ENCODE peak calls at places on chromosome 20, in five cellular contexts. V, Z, X, L and E are unnamed samples.

GRCh38 chr20:46324960-46325703 is 16.8 kb upstream of the CDH22 start:
- DNase-seq in L (peak; percentile 34), Z (no peak), V (peak; percentile 33), X (peak; percentile 15), E (peak; percentile 19)

GRCh38 chr20:3420211-3420707 is 12.8 kb upstream of the DNAAF9 start:
- DNase-seq in Z (peak; percentile 75), V (peak; percentile 82), X (no peak), L (peak; percentile 93), E (peak; percentile 86)

GRCh38 chr20:10985536-10985935 is 311.7 kb upstream of the JAG1 start:
- DNase-seq in Z (no peak), L (peak; percentile 75), X (no peak), V (no peak), E (peak; percentile 71)

GRCh38 chr20:6613280-6613861 is 154.1 kb upstream of the BMP2 start:
- DNase-seq in Z (no peak), V (no peak), L (no peak), X (no peak), E (no peak)

GRCh38 chr20:54698373-54698772 is 223.0 kb downstream of the DOK5 start:
- DNase-seq in L (no peak), X (no peak), Z (no peak), V (no peak), E (no peak)

GRCh38 chr20:63658749-63659187 is 656 bp downstream of the RTEL1 start:
- DNase-seq in X (no peak), V (peak; percentile 25), Z (no peak), L (peak; percentile 45), E (peak; percentile 67)

GRCh38 chr20:62703853-62704228 is 4.8 kb upstream of the NTSR1 start:
- DNase-seq in V (no peak), L (no peak), Z (no peak), X (no peak), E (no peak)

GRCh38 chr20:62181808-62182207 is 1.0 kb upstream of the MTG2 start:
- DNase-seq in V (no peak), X (no peak), Z (no peak), L (no peak), E (no peak)

GRCh38 chr20:3801299-3801698 is 5.2 kb downstream of the CDC25B start:
- DNase-seq in L (no peak), Z (no peak), X (no peak), V (no peak), E (no peak)

GRCh38 chr20:25672659-25673058 is 24.0 kb downstream of the ZNF337 start:
- DNase-seq in L (no peak), V (no peak), X (no peak), Z (no peak), E (no peak)

GRCh38 chr20:32458061-32458836 is 100.1 kb downstream of the ASXL1 start:
- DNase-seq in X (no peak), Z (no peak), V (no peak), L (no peak), E (no peak)

GRCh38 chr20:32457476-32457986 is 99.4 kb downstream of the ASXL1 start:
- DNase-seq in L (peak; percentile 46), X (no peak), V (peak; percentile 85), Z (no peak), E (peak; percentile 74)

GRCh38 chr20:32455171-32455900 is 97.2 kb downstream of the ASXL1 start:
- DNase-seq in L (no peak), V (no peak), X (no peak), Z (no peak), E (no peak)

GRCh38 chr20:32455901-32456701 is 98.0 kb downstream of the ASXL1 start:
- DNase-seq in Z (no peak), X (no peak), V (no peak), L (no peak), E (no peak)

GRCh38 chr20:32456869-32457421 is 98.8 kb downstream of the ASXL1 start:
- DNase-seq in Z (no peak), L (no peak), V (peak; percentile 58), X (peak; percentile 66), E (peak; percentile 72)
- H3K4me3 ChIP-seq in Z (peak overlapping the region; percentile 66), L (peak overlapping the region; percentile 46), V (no peak overlapping the region), X (peak overlapping the region; percentile 24), E (peak overlapping the region; percentile 43)

GRCh38 chr20:911882-912600 is 4.1 kb downstream of the ANGPT4 start:
- DNase-seq in X (peak; percentile 22), Z (no peak), L (no peak), V (no peak), E (no peak)
- TF ChIP-seq CTCF in X (peak; percentile 66), Z (no peak), L (no peak), V (no peak), E (no peak)

DNA sequence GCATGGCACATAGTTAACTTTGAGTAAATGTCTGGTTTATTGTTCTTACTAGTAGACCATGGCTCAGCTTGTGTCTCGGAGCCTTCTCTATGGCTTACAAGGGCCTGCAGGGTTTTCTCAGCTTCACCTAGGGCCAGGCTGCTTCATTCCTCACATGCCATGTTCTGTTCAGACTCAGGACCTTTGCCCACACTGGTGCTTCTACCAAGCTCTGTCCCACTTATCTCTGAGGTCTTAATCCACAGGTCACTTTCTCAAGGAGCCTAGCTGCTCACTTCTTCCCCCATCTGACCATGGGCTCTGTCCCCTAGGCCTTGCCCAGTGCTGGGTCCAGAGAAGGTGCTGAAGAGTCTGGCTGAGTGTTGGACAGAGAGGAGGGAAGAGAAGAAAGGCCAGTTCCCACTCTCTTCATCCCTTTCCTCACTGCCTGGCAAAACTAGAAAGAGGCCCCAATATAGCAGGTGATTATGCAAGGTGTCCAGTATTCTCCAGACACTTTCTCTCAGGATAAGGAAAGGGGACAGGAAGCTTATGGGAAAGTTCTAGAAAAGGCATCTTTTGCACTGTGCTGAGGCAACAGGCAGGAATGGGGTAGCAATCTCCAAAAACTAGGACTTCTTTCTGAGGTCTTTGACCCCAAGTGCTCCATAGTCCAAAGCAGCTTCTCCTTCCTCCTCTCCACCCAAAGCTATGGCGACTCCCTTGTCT is 40.0 kb downstream of the COX4I2 start:
- DNase-seq in Z (no peak), X (no peak), V (no peak), L (no peak), E (no peak)
- H3K4me3 ChIP-seq in Z (no peak overlapping the region), X (no peak overlapping the region), V (no peak overlapping the region), L (no peak overlapping the region), E (no peak overlapping the region)

DNA sequence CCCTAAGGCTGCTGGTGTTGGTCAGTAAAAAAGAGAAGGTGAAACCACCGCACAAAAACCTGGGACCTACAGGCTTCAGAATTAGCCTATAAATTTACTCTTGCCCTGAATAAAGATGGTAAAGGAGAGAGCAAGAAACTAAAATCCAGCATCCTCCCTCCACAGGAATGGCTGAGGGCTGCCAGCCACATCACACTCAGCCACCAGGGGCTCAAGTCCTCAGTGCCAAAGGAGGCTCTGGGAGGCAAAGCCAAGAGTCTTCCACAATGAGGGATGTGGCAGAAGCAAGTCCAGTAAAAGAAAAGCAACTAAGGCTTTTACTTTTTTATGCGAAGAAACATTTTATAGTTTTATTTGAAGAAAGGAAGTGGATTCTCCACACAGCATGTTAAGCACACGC is 219.5 kb upstream of the SSTR4 start:
- DNase-seq in X (no peak), L (no peak), V (no peak), Z (no peak), E (no peak)
- TF ChIP-seq CTCF in X (no peak), L (no peak), V (no peak), Z (no peak), E (no peak)

GRCh38 chr20:56735087-56735642 is 106.1 kb downstream of the TFAP2C start:
- DNase-seq in V (no peak), L (no peak), X (no peak), Z (no peak), E (no peak)
- H3K4me3 ChIP-seq in V (no peak overlapping the region), L (no peak overlapping the region), X (no peak overlapping the region), Z (no peak overlapping the region), E (no peak overlapping the region)

GRCh38 chr20:39433461-39433860 is 471.3 kb downstream of the DHX35 start:
- DNase-seq in V (no peak), Z (no peak), L (peak; percentile 6), X (no peak), E (no peak)

GRCh38 chr20:39424923-39425678 is 463.0 kb downstream of the DHX35 start:
- DNase-seq in Z (no peak), V (no peak), X (no peak), L (peak; percentile 28), E (no peak)

DNA sequence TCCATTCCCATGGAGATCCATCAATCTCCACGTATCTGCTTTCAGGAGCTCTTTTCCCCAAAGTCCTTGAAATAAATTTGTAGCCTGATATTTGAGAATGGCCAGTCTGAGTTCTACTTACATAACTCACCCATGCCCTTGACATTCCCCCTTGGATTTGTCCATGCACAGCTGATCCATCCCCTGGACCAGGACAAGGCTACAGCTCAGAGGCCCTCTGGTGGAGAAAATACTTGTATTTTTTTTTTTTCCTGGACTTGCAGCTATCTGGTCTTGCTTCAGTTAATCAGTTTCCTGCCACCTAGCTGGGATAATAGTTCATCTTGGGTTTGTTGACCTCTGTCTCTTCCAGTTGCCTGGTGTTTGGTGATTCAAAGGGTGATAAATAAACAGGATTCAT is 467.6 kb downstream of the DHX35 start:
- DNase-seq in L (peak; percentile 19), Z (no peak), V (no peak), X (peak; percentile 2), E (no peak)
- TF ChIP-seq CTCF in L (peak; percentile 28), Z (no peak), V (no peak), X (peak; percentile 60), E (no peak)

GRCh38 chr20:33407251-33407650 is 5.9 kb upstream of the CDK5RAP1 start:
- DNase-seq in V (no peak), X (no peak), Z (no peak), L (peak; percentile 53), E (peak; percentile 57)
- H3K4me3 ChIP-seq in V (no peak overlapping the region), X (peak overlapping the region; percentile 60), Z (no peak overlapping the region), L (no peak overlapping the region), E (no peak overlapping the region)

DNA sequence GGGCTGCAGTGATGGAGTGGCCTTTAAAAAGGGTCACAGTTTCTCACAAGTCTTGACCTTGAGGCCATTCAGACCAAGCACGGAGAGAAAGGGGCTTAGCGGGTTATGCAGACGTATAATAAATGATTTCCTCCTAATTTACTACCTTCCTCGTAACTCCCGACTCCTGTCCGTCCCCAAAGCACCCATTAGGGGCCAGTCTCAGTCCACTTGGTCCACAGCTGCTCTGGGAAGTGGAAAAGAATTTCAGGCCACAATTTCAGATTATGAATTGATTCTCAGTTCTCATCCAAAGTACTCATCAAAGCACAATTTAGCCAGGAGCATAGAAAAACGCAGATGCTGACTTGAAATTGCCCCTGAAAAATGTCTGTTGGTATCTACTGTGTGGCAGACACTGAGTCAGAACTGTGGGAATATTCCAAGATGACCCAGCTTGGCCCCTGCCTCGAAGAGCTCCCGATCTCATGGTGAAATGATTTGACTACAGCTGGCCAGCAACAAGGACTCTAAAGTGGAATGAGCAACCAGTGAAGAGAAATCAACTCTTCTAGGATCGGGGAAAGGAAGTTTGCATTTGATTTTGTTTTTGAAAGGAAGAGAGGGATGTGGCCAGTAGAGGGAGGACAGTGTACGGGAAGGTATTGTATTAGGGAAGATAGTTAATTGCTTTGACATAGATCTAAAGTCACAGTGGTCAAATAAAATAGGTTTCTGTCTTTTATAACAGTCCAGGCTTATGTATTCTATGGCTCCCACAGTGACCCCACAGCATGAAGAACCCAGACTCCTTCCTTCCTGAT is 15.2 kb upstream of the STK35 start:
- DNase-seq in L (no peak), V (no peak), Z (no peak), X (no peak), E (peak; percentile 35)
- TF ChIP-seq CTCF in L (peak; percentile 36), V (no peak), Z (peak; percentile 38), X (no peak), E (peak; percentile 37)